ENCODE peak calls at places on chromosomes 13 and 19, in five cellular contexts. V is hippocampal formation; G is fibroblast of pulmonary artery; M is stimulated activated CD4-positive, alpha-beta T cell treated with anti-CD3 and anti-CD28 coated beads, Interleukin-1b, Interleukin-23, amount 100 ng/mL, for 24 hours; Y is stimulated activated CD8-positive, alpha-beta memory T cell treated with anti-CD3 and anti-CD28 coated beads, Interleukin-15, amount 100 ng/mL, for 1 hour. Z is an unnamed sample.

GRCh38 chr19:5976768-5977167 is 1.2 kb downstream of the RANBP3 start:
- DNase-seq in Y (no peak), M (no peak), V (no peak), G (no peak), Z (no peak)

GRCh38 chr19:49364083-49364687 is 508 bp downstream of the DKKL1 start:
- DNase-seq in M (no peak), V (no peak), G (no peak), Y (no peak), Z (no peak)

GRCh38 chr13:72185756-72186155 is 318.8 kb upstream of the DACH1 start:
- DNase-seq in M (no peak), G (no peak), Y (no peak), V (no peak), Z (no peak)

GRCh38 chr19:34269081-34269480 is 14.7 kb downstream of the GARRE1 start:
- DNase-seq in G (no peak), V (no peak), Y (no peak), M (no peak), Z (no peak)

GRCh38 chr13:111927181-111927540 is 139.8 kb upstream of the SOX1 start:
- DNase-seq in V (no peak), M (no peak), G (no peak), Y (no peak), Z (no peak)

GRCh38 chr19:39438270-39438934 is 2.7 kb upstream of the RPS16 start:
- DNase-seq in G (peak; percentile 42), V (no peak), Y (no peak), M (no peak), Z (no peak)

GRCh38 chr13:62309904-62310303 is 894.3 kb upstream of the PCDH20 start:
- DNase-seq in G (no peak), M (no peak), Y (no peak), V (no peak), Z (no peak)

GRCh38 chr19:3606690-3607289 is at the start of gene TBXA2R:
- DNase-seq in M (no peak), Y (peak; percentile 24), G (peak; percentile 57), V (no peak), Z (peak; percentile 44)

GRCh38 chr13:99354371-99354951 is 47.3 kb upstream of the GPR183 start:
- DNase-seq in G (no peak), Y (no peak), M (no peak), V (no peak), Z (peak; percentile 83)

GRCh38 chr19:16457195-16457953 is 14.4 kb downstream of the EPS15L1 start:
- DNase-seq in M (no peak), V (no peak), Y (no peak), G (peak; percentile 53), Z (no peak)

GRCh38 chr13:53783466-53783865 is 754.9 kb downstream of the OLFM4 start:
- DNase-seq in V (no peak), Y (no peak), G (no peak), M (no peak), Z (no peak)

GRCh38 chr19:7908078-7908699 is 4.5 kb downstream of the MAP2K7 start:
- DNase-seq in V (no peak), G (no peak), Y (no peak), M (no peak), Z (no peak)

GRCh38 chr19:18473003-18473705 is 35.2 kb upstream of the ISYNA1 start:
- DNase-seq in Y (no peak), G (no peak), M (no peak), V (no peak), Z (no peak)

GRCh38 chr13:98143601-98144500 is 957 bp downstream of the FARP1 start:
- DNase-seq in M (no peak), V (no peak), Y (no peak), G (peak; percentile 54), Z (no peak)

GRCh38 chr13:26950546-26950945 is 190.0 kb upstream of the GPR12 start:
- DNase-seq in M (no peak), V (no peak), G (no peak), Y (no peak), Z (no peak)

GRCh38 chr19:591099-591958 is 1.6 kb downstream of the HCN2 start:
- DNase-seq in V (no peak), Y (no peak), M (no peak), G (no peak), Z (no peak)

GRCh38 chr13:73440296-73440895 is 381.6 kb downstream of the KLF5 start:
- DNase-seq in M (no peak), Y (no peak), G (peak; percentile 29), V (no peak), Z (no peak)

GRCh38 chr13:33870046-33870668 is 52.2 kb downstream of the RFC3 start:
- DNase-seq in M (no peak), G (no peak), V (no peak), Y (no peak), Z (no peak)

GRCh38 chr13:20395061-20395916 is 130.4 kb downstream of the CRYL1 start:
- DNase-seq in V (no peak), Y (no peak), M (no peak), G (no peak), Z (no peak)

GRCh38 chr13:76696370-76696769 is 189.8 kb downstream of the KCTD12 start:
- DNase-seq in M (no peak), Y (no peak), V (no peak), G (peak; percentile 42), Z (no peak)

GRCh38 chr13:65719831-65720230 is 1510.3 kb downstream of the PCDH9 start:
- DNase-seq in V (no peak), G (no peak), M (no peak), Y (no peak), Z (no peak)

GRCh38 chr19:2441096-2441752 is 13.8 kb upstream of the TIMM13 start:
- DNase-seq in M (no peak), G (no peak), Y (no peak), V (no peak), Z (no peak)

Z was measured in stimulated activated naive B cell treated with anti-CD40 and anti-IgM and Interleukin-4, amounts not matched to agents 10 μg/mL and 1 μg/mL and 100 μg/mL, for 72 hours.